ENCODE peak calls at places on chromosomes 1 and 21, in six cellular contexts. S, L, H, A, J and P are unnamed samples.

GRCh38 chr1:38555130-38555529 is 304.4 kb downstream of the RRAGC start:
- DNase-seq in S (no peak), L (no peak), H (no peak), A (no peak), J (no peak), P (no peak)

GRCh38 chr1:234724517-234725176 is 114.7 kb upstream of the IRF2BP2 start:
- DNase-seq in S (peak), L (no peak), H (no peak), A (no peak), J (no peak), P (no peak)

GRCh38 chr1:198203434-198203833 is 46.6 kb downstream of the NEK7 start:
- DNase-seq in S (no peak), L (no peak), H (no peak), A (no peak), J (no peak), P (no peak)

GRCh38 chr21:21203822-21204339 is 205.7 kb downstream of the NCAM2 start:
- DNase-seq in S (no peak), L (no peak), H (no peak), A (no peak), J (no peak), P (no peak)

GRCh38 chr1:66521736-66522365 is 12.1 kb upstream of the SGIP1 start:
- DNase-seq in S (no peak), L (no peak), H (no peak), A (peak), J (no peak), P (no peak)

GRCh38 chr1:204673909-204674701 is 11.4 kb downstream of the LRRN2 start:
- DNase-seq in S (no peak), L (no peak), H (no peak), A (no peak), J (no peak), P (no peak)

GRCh38 chr1:226737819-226738420 is 1.2 kb downstream of the ITPKB start:
- DNase-seq in S (peak), L (no peak), H (no peak), A (peak), J (no peak), P (peak)

GRCh38 chr1:12112711-12113161 is 49.6 kb downstream of the TNFRSF8 start:
- DNase-seq in S (peak), L (no peak), H (no peak), A (peak), J (no peak), P (no peak)

GRCh38 chr1:14782741-14783591 is 184.5 kb downstream of the KAZN start:
- DNase-seq in S (no peak), L (no peak), H (no peak), A (no peak), J (no peak), P (no peak)

GRCh38 chr1:118717893-118718292 is 270.2 kb downstream of the TBX15 start:
- DNase-seq in S (no peak), L (no peak), H (no peak), A (no peak), J (no peak), P (no peak)

GRCh38 chr1:192357904-192358303 is 41.1 kb downstream of the RGS21 start:
- DNase-seq in S (no peak), L (no peak), H (no peak), A (no peak), J (no peak), P (no peak)

GRCh38 chr1:64691631-64692030 is 53.2 kb upstream of the RAVER2 start:
- DNase-seq in S (no peak), L (no peak), H (no peak), A (peak), J (no peak), P (no peak)

GRCh38 chr21:23887709-23888303 is 1719.5 kb downstream of the MRPL39 start:
- DNase-seq in S (no peak), L (no peak), H (no peak), A (no peak), J (peak), P (no peak)

GRCh38 chr1:182069028-182069466 is 7.5 kb upstream of the ZNF648 start:
- DNase-seq in S (peak), L (no peak), H (peak), A (peak), J (peak), P (peak)

GRCh38 chr1:109783436-109783835 is 19.7 kb upstream of the EPS8L3 start:
- DNase-seq in S (no peak), L (no peak), H (no peak), A (peak), J (no peak), P (no peak)

GRCh38 chr1:183281039-183281438 is 95.0 kb downstream of the LAMC2 start:
- DNase-seq in S (no peak), L (no peak), H (no peak), A (peak), J (no peak), P (no peak)

GRCh38 chr1:116151739-116152576 is 40.8 kb downstream of the MAB21L3 start:
- DNase-seq in S (peak), L (no peak), H (peak), A (peak), J (peak), P (peak)

GRCh38 chr1:220563564-220563963 is 35.6 kb downstream of the MARK1 start:
- DNase-seq in S (no peak), L (no peak), H (no peak), A (no peak), J (no peak), P (no peak)